ENCODE peak calls at places on chromosome 7, in seven cellular contexts. One of them, this sample, is unnamed.

GRCh38 chr7:28173531-28173930 is 7.1 kb downstream of the JAZF1 start:
- DNase-seq in GM13976: no peak
- DNase-seq in T-helper 17 cell: no peak
- DNase-seq in cardiac muscle cell: no peak
- DNase-seq in Peyer's patch: no peak
- DNase-seq in DMS153: no peak
- DNase-seq in iPS-NIHi11: no peak
- DNase-seq in this sample: no peak

GRCh38 chr7:35336444-35336843 is 82.5 kb upstream of the TBX20 start:
- DNase-seq in Peyer's patch: no peak
- DNase-seq in T-helper 17 cell: no peak
- DNase-seq in DMS153: no peak
- DNase-seq in cardiac muscle cell: peak
- DNase-seq in GM13976: no peak
- DNase-seq in iPS-NIHi11: no peak
- DNase-seq in this sample: no peak

GRCh38 chr7:131602994-131603372 is 46.6 kb upstream of the PODXL start:
- DNase-seq in Peyer's patch: no peak
- DNase-seq in iPS-NIHi11: no peak
- DNase-seq in DMS153: peak
- DNase-seq in cardiac muscle cell: no peak
- DNase-seq in T-helper 17 cell: no peak
- DNase-seq in GM13976: no peak
- DNase-seq in this sample: no peak

GRCh38 chr7:45241339-45242109 is 83.9 kb downstream of the RAMP3 start:
- DNase-seq in iPS-NIHi11: no peak
- DNase-seq in DMS153: no peak
- DNase-seq in GM13976: no peak
- DNase-seq in T-helper 17 cell: no peak
- DNase-seq in Peyer's patch: no peak
- DNase-seq in cardiac muscle cell: no peak
- DNase-seq in this sample: no peak

GRCh38 chr7:98085674-98086073 is 21.0 kb upstream of the LMTK2 start:
- DNase-seq in DMS153: no peak
- DNase-seq in iPS-NIHi11: no peak
- DNase-seq in T-helper 17 cell: no peak
- DNase-seq in Peyer's patch: peak
- DNase-seq in cardiac muscle cell: no peak
- DNase-seq in GM13976: no peak
- DNase-seq in this sample: no peak

GRCh38 chr7:33986951-33987948 is 81.9 kb downstream of the BMPER start:
- DNase-seq in GM13976: no peak
- DNase-seq in DMS153: no peak
- DNase-seq in Peyer's patch: no peak
- DNase-seq in iPS-NIHi11: no peak
- DNase-seq in T-helper 17 cell: no peak
- DNase-seq in cardiac muscle cell: no peak
- DNase-seq in this sample: no peak

GRCh38 chr7:129607471-129608120 is 3.9 kb upstream of the NRF1 start:
- DNase-seq in iPS-NIHi11: peak
- DNase-seq in T-helper 17 cell: peak
- DNase-seq in cardiac muscle cell: peak
- DNase-seq in DMS153: no peak
- DNase-seq in Peyer's patch: no peak
- DNase-seq in GM13976: peak
- DNase-seq in this sample: no peak

GRCh38 chr7:388961-389701 is 99.2 kb downstream of the FOXL3 start:
- DNase-seq in GM13976: peak
- DNase-seq in T-helper 17 cell: no peak
- DNase-seq in cardiac muscle cell: no peak
- DNase-seq in iPS-NIHi11: peak
- DNase-seq in Peyer's patch: no peak
- DNase-seq in DMS153: no peak
- DNase-seq in this sample: no peak

GRCh38 chr7:54898659-54899340 is 120.0 kb upstream of the EGFR start:
- DNase-seq in Peyer's patch: no peak
- DNase-seq in GM13976: no peak
- DNase-seq in DMS153: no peak
- DNase-seq in T-helper 17 cell: no peak
- DNase-seq in cardiac muscle cell: no peak
- DNase-seq in iPS-NIHi11: no peak
- DNase-seq in this sample: no peak

GRCh38 chr7:93728292-93728691 is 153.8 kb upstream of the CALCR start:
- DNase-seq in T-helper 17 cell: no peak
- DNase-seq in Peyer's patch: no peak
- DNase-seq in GM13976: no peak
- DNase-seq in iPS-NIHi11: no peak
- DNase-seq in cardiac muscle cell: no peak
- DNase-seq in DMS153: no peak
- DNase-seq in this sample: no peak

GRCh38 chr7:7201583-7202374 is 19.4 kb downstream of the C1GALT1 start:
- DNase-seq in iPS-NIHi11: peak
- DNase-seq in T-helper 17 cell: peak
- DNase-seq in GM13976: peak
- DNase-seq in Peyer's patch: no peak
- DNase-seq in cardiac muscle cell: no peak
- DNase-seq in DMS153: peak
- DNase-seq in this sample: peak

GRCh38 chr7:70574970-70575799 is 556.8 kb upstream of the GALNT17 start:
- DNase-seq in iPS-NIHi11: no peak
- DNase-seq in cardiac muscle cell: no peak
- DNase-seq in T-helper 17 cell: no peak
- DNase-seq in Peyer's patch: no peak
- DNase-seq in GM13976: no peak
- DNase-seq in DMS153: no peak
- DNase-seq in this sample: no peak

GRCh38 chr7:69439636-69440325 is 158.5 kb upstream of the AUTS2 start:
- DNase-seq in cardiac muscle cell: no peak
- DNase-seq in DMS153: no peak
- DNase-seq in iPS-NIHi11: no peak
- DNase-seq in GM13976: no peak
- DNase-seq in T-helper 17 cell: no peak
- DNase-seq in Peyer's patch: no peak
- DNase-seq in this sample: no peak

GRCh38 chr7:135558337-135558767 is 635 bp downstream of the NUP205 start:
- DNase-seq in cardiac muscle cell: peak
- DNase-seq in Peyer's patch: peak
- DNase-seq in GM13976: peak
- DNase-seq in DMS153: peak
- DNase-seq in T-helper 17 cell: peak
- DNase-seq in iPS-NIHi11: peak
- DNase-seq in this sample: peak

GRCh38 chr7:63071396-63071795 is 927.3 kb upstream of the ZNF722 start:
- DNase-seq in cardiac muscle cell: no peak
- DNase-seq in iPS-NIHi11: no peak
- DNase-seq in T-helper 17 cell: no peak
- DNase-seq in Peyer's patch: no peak
- DNase-seq in GM13976: no peak
- DNase-seq in DMS153: no peak
- DNase-seq in this sample: no peak

GRCh38 chr7:4682621-4683042 is 537 bp downstream of the FOXK1 start:
- DNase-seq in GM13976: peak
- DNase-seq in Peyer's patch: peak
- DNase-seq in DMS153: peak
- DNase-seq in iPS-NIHi11: peak
- DNase-seq in cardiac muscle cell: peak
- DNase-seq in T-helper 17 cell: peak
- DNase-seq in this sample: no peak

GRCh38 chr7:5495581-5496375 is 72.1 kb upstream of the TNRC18 start:
- DNase-seq in Peyer's patch: peak
- DNase-seq in iPS-NIHi11: no peak
- DNase-seq in DMS153: no peak
- DNase-seq in GM13976: no peak
- DNase-seq in T-helper 17 cell: no peak
- DNase-seq in cardiac muscle cell: no peak
- DNase-seq in this sample: no peak

GRCh38 chr7:21507627-21508343 is 35.1 kb upstream of the DNAH11 start:
- DNase-seq in DMS153: no peak
- DNase-seq in Peyer's patch: no peak
- DNase-seq in T-helper 17 cell: no peak
- DNase-seq in cardiac muscle cell: peak
- DNase-seq in iPS-NIHi11: peak
- DNase-seq in GM13976: no peak
- DNase-seq in this sample: peak

GRCh38 chr7:41698114-41698513 is 4.8 kb downstream of the INHBA start:
- DNase-seq in Peyer's patch: no peak
- DNase-seq in DMS153: no peak
- DNase-seq in T-helper 17 cell: no peak
- DNase-seq in cardiac muscle cell: no peak
- DNase-seq in GM13976: no peak
- DNase-seq in iPS-NIHi11: no peak
- DNase-seq in this sample: no peak

GRCh38 chr7:133836666-133837065 is 290.5 kb upstream of the LRGUK start:
- DNase-seq in Peyer's patch: no peak
- DNase-seq in GM13976: no peak
- DNase-seq in iPS-NIHi11: no peak
- DNase-seq in DMS153: no peak
- DNase-seq in T-helper 17 cell: no peak
- DNase-seq in cardiac muscle cell: no peak
- DNase-seq in this sample: no peak

GRCh38 chr7:21134631-21135030 is 293.3 kb upstream of the SP4 start:
- DNase-seq in DMS153: no peak
- DNase-seq in cardiac muscle cell: no peak
- DNase-seq in T-helper 17 cell: no peak
- DNase-seq in Peyer's patch: no peak
- DNase-seq in iPS-NIHi11: no peak
- DNase-seq in GM13976: no peak
- DNase-seq in this sample: no peak

GRCh38 chr7:50502001-50502684 is 52.0 kb upstream of the FIGNL1 start:
- DNase-seq in iPS-NIHi11: no peak
- DNase-seq in T-helper 17 cell: no peak
- DNase-seq in GM13976: no peak
- DNase-seq in DMS153: no peak
- DNase-seq in Peyer's patch: no peak
- DNase-seq in cardiac muscle cell: no peak
- DNase-seq in this sample: no peak

GRCh38 chr7:10225265-10225664 is 748.4 kb upstream of the PHF14 start:
- DNase-seq in T-helper 17 cell: no peak
- DNase-seq in iPS-NIHi11: no peak
- DNase-seq in DMS153: no peak
- DNase-seq in cardiac muscle cell: no peak
- DNase-seq in Peyer's patch: no peak
- DNase-seq in GM13976: no peak
- DNase-seq in this sample: no peak

GRCh38 chr7:116732788-116733709 is 61.1 kb downstream of the MET start:
- DNase-seq in T-helper 17 cell: no peak
- DNase-seq in DMS153: no peak
- DNase-seq in GM13976: no peak
- DNase-seq in Peyer's patch: no peak
- DNase-seq in cardiac muscle cell: no peak
- DNase-seq in iPS-NIHi11: no peak
- DNase-seq in this sample: no peak

GRCh38 chr7:18287482-18287881 is 208.1 kb upstream of the HDAC9 start:
- DNase-seq in T-helper 17 cell: no peak
- DNase-seq in DMS153: no peak
- DNase-seq in cardiac muscle cell: no peak
- DNase-seq in Peyer's patch: no peak
- DNase-seq in iPS-NIHi11: no peak
- DNase-seq in GM13976: no peak
- DNase-seq in this sample: no peak

GRCh38 chr7:139583826-139584553 is 60.5 kb downstream of the CLEC2L start:
- DNase-seq in DMS153: no peak
- DNase-seq in Peyer's patch: no peak
- DNase-seq in iPS-NIHi11: no peak
- DNase-seq in cardiac muscle cell: no peak
- DNase-seq in T-helper 17 cell: no peak
- DNase-seq in GM13976: no peak
- DNase-seq in this sample: no peak

GRCh38 chr7:127732306-127732705 is 80.3 kb downstream of the SND1 start:
- DNase-seq in iPS-NIHi11: no peak
- DNase-seq in cardiac muscle cell: no peak
- DNase-seq in Peyer's patch: no peak
- DNase-seq in GM13976: no peak
- DNase-seq in DMS153: no peak
- DNase-seq in T-helper 17 cell: no peak
- DNase-seq in this sample: no peak

GRCh38 chr7:87395442-87396020 is 50.1 kb downstream of the CROT start:
- DNase-seq in cardiac muscle cell: no peak
- DNase-seq in iPS-NIHi11: no peak
- DNase-seq in Peyer's patch: no peak
- DNase-seq in T-helper 17 cell: no peak
- DNase-seq in GM13976: no peak
- DNase-seq in DMS153: no peak
- DNase-seq in this sample: no peak

GRCh38 chr7:158821173-158822021 is 7.9 kb downstream of the ESYT2 start:
- DNase-seq in DMS153: no peak
- DNase-seq in iPS-NIHi11: no peak
- DNase-seq in cardiac muscle cell: no peak
- DNase-seq in T-helper 17 cell: no peak
- DNase-seq in Peyer's patch: no peak
- DNase-seq in GM13976: no peak
- DNase-seq in this sample: no peak

GRCh38 chr7:124208642-124209041 is 175.8 kb upstream of the TMEM229A start:
- DNase-seq in DMS153: no peak
- DNase-seq in cardiac muscle cell: no peak
- DNase-seq in iPS-NIHi11: no peak
- DNase-seq in Peyer's patch: no peak
- DNase-seq in T-helper 17 cell: no peak
- DNase-seq in GM13976: no peak
- DNase-seq in this sample: no peak

GRCh38 chr7:133299620-133300019 is 46.7 kb downstream of the EXOC4 start:
- DNase-seq in GM13976: no peak
- DNase-seq in DMS153: no peak
- DNase-seq in T-helper 17 cell: no peak
- DNase-seq in cardiac muscle cell: no peak
- DNase-seq in iPS-NIHi11: no peak
- DNase-seq in Peyer's patch: no peak
- DNase-seq in this sample: no peak

GRCh38 chr7:7399707-7400106 is 136.0 kb downstream of the COL28A1 start:
- DNase-seq in Peyer's patch: no peak
- DNase-seq in GM13976: no peak
- DNase-seq in iPS-NIHi11: no peak
- DNase-seq in DMS153: no peak
- DNase-seq in cardiac muscle cell: no peak
- DNase-seq in T-helper 17 cell: no peak
- DNase-seq in this sample: no peak

GRCh38 chr7:98335411-98335977 is 54.0 kb downstream of the BRI3 start:
- DNase-seq in T-helper 17 cell: no peak
- DNase-seq in GM13976: no peak
- DNase-seq in Peyer's patch: no peak
- DNase-seq in DMS153: no peak
- DNase-seq in iPS-NIHi11: no peak
- DNase-seq in cardiac muscle cell: no peak
- DNase-seq in this sample: no peak

GRCh38 chr7:121752706-121753105 is 120.3 kb upstream of the PTPRZ1 start:
- DNase-seq in cardiac muscle cell: peak
- DNase-seq in T-helper 17 cell: no peak
- DNase-seq in Peyer's patch: no peak
- DNase-seq in DMS153: no peak
- DNase-seq in iPS-NIHi11: peak
- DNase-seq in GM13976: no peak
- DNase-seq in this sample: no peak

GRCh38 chr7:7681191-7681935 is 37.0 kb downstream of the RPA3 start:
- DNase-seq in GM13976: peak
- DNase-seq in cardiac muscle cell: peak
- DNase-seq in DMS153: peak
- DNase-seq in Peyer's patch: no peak
- DNase-seq in T-helper 17 cell: peak
- DNase-seq in iPS-NIHi11: peak
- DNase-seq in this sample: peak

GRCh38 chr7:50653997-50654425 is 88.8 kb upstream of the DDC start:
- DNase-seq in cardiac muscle cell: no peak
- DNase-seq in GM13976: no peak
- DNase-seq in DMS153: no peak
- DNase-seq in T-helper 17 cell: no peak
- DNase-seq in iPS-NIHi11: no peak
- DNase-seq in Peyer's patch: no peak
- DNase-seq in this sample: no peak

GRCh38 chr7:68729361-68729760 is 868.9 kb upstream of the AUTS2 start:
- DNase-seq in iPS-NIHi11: no peak
- DNase-seq in cardiac muscle cell: peak
- DNase-seq in Peyer's patch: no peak
- DNase-seq in GM13976: no peak
- DNase-seq in T-helper 17 cell: no peak
- DNase-seq in DMS153: peak
- DNase-seq in this sample: no peak

GRCh38 chr7:229184-229964 is 37.0 kb downstream of the FAM20C start:
- DNase-seq in GM13976: no peak
- DNase-seq in DMS153: no peak
- DNase-seq in iPS-NIHi11: no peak
- DNase-seq in Peyer's patch: no peak
- DNase-seq in T-helper 17 cell: no peak
- DNase-seq in cardiac muscle cell: no peak
- DNase-seq in this sample: no peak